ENCODE peak calls at places on chromosomes 4 and X, in seven cellular contexts. A, F, X, Z, Y, H and T are unnamed samples.
A peak's percentile ranks its signal among the peaks of the same experiment; 100 is the strongest.

GRCh38 chrX:107718156-107718621 is 57.4 kb downstream of the TSC22D3 start:
- DNase-seq in A (peak; percentile 82), F (peak; percentile 94), X (peak; percentile 66), Z (peak; percentile 71), Y (peak; percentile 94), H (peak; percentile 87), T (no peak)

GRCh38 chrX:68684291-68684918 is 36.9 kb downstream of the STARD8 start:
- DNase-seq in A (no peak), F (peak; percentile 51), X (peak; percentile 67), Z (no peak), Y (peak; percentile 77), H (no peak), T (no peak)

GRCh38 chr4:13917010-13917409 is 289.5 kb upstream of the BOD1L1 start:
- DNase-seq in A (no peak), F (no peak), X (no peak), Z (no peak), Y (no peak), H (no peak), T (no peak)

GRCh38 chr4:74942251-74942917 is 9.5 kb downstream of the PARM1 start:
- DNase-seq in A (no peak), F (no peak), X (no peak), Z (no peak), Y (no peak), H (no peak), T (no peak)

GRCh38 chrX:154369453-154370299 is 4.8 kb downstream of the FLNA start:
- DNase-seq in A (peak; percentile 89), F (peak; percentile 91), X (peak; percentile 83), Z (peak; percentile 63), Y (peak; percentile 96), H (peak; percentile 86), T (no peak)

GRCh38 chr4:22514431-22514830 is 1.4 kb downstream of the ADGRA3 start:
- DNase-seq in A (no peak), F (no peak), X (no peak), Z (no peak), Y (no peak), H (no peak), T (no peak)

GRCh38 chrX:69097451-69098236 is 67.6 kb downstream of the PJA1 start:
- DNase-seq in A (no peak), F (no peak), X (no peak), Z (no peak), Y (no peak), H (no peak), T (no peak)

GRCh38 chr4:30718021-30718888 is 1.9 kb upstream of the PCDH7 start:
- DNase-seq in A (peak; percentile 76), F (peak; percentile 57), X (no peak), Z (no peak), Y (peak; percentile 83), H (no peak), T (peak; percentile 93)

GRCh38 chr4:28479666-28480065 is 1619.0 kb downstream of the STIM2 start:
- DNase-seq in A (no peak), F (no peak), X (no peak), Z (no peak), Y (no peak), H (no peak), T (no peak)

GRCh38 chr4:48375651-48376291 is 34.4 kb downstream of the SLAIN2 start:
- DNase-seq in A (no peak), F (no peak), X (no peak), Z (peak; percentile 1), Y (no peak), H (no peak), T (no peak)

GRCh38 chr4:147754037-147754445 is 22.2 kb downstream of the ARHGAP10 start:
- DNase-seq in A (peak; percentile 25), F (no peak), X (no peak), Z (no peak), Y (no peak), H (no peak), T (no peak)

GRCh38 chrX:130771230-130771629 is 131.8 kb downstream of the ENOX2 start:
- DNase-seq in A (no peak), F (no peak), X (no peak), Z (no peak), Y (no peak), H (no peak), T (no peak)

GRCh38 chrX:105645667-105646354 is 176.5 kb upstream of the NRK start:
- DNase-seq in A (no peak), F (no peak), X (no peak), Z (no peak), Y (no peak), H (no peak), T (no peak)

GRCh38 chrX:13688772-13689518 is at the start of gene RAB9A:
- DNase-seq in A (peak; percentile 86), F (peak; percentile 87), X (peak; percentile 86), Z (peak; percentile 38), Y (peak; percentile 92), H (peak; percentile 84), T (peak; percentile 92)

GRCh38 chrX:8870411-8870810 is 69.2 kb upstream of the FAM9A start:
- DNase-seq in A (no peak), F (no peak), X (no peak), Z (no peak), Y (no peak), H (no peak), T (no peak)

GRCh38 chr4:119480331-119480730 is 148.3 kb downstream of the PDE5A start:
- DNase-seq in A (no peak), F (no peak), X (no peak), Z (no peak), Y (no peak), H (no peak), T (no peak)

GRCh38 chrX:111164728-111165127 is 68.7 kb downstream of the PAK3 start:
- DNase-seq in A (peak; percentile 34), F (no peak), X (no peak), Z (no peak), Y (no peak), H (no peak), T (no peak)

GRCh38 chrX:71999535-71999934 is 88.9 kb downstream of the NHSL2 start:
- DNase-seq in A (no peak), F (no peak), X (no peak), Z (no peak), Y (no peak), H (no peak), T (no peak)

GRCh38 chr4:656651-657337 is 17.3 kb downstream of the ATP5ME start:
- DNase-seq in A (peak; percentile 2), F (no peak), X (peak; percentile 44), Z (no peak), Y (no peak), H (no peak), T (peak; percentile 83)

GRCh38 chr4:62804075-62804474 is 1603.9 kb downstream of the ADGRL3 start:
- DNase-seq in A (no peak), F (no peak), X (no peak), Z (no peak), Y (no peak), H (no peak), T (no peak)

GRCh38 chrX:111671668-111672067 is 9.3 kb upstream of the ALG13 start:
- DNase-seq in A (no peak), F (no peak), X (no peak), Z (no peak), Y (no peak), H (no peak), T (no peak)

GRCh38 chrX:100645106-100645505 is 1.1 kb downstream of the SRPX2 start:
- DNase-seq in A (no peak), F (no peak), X (no peak), Z (no peak), Y (no peak), H (no peak), T (no peak)

GRCh38 chr4:122458625-122459024 is 2.1 kb upstream of the IL2 start:
- DNase-seq in A (no peak), F (no peak), X (no peak), Z (no peak), Y (no peak), H (no peak), T (no peak)

GRCh38 chr4:40923326-40924095 is 173.8 kb downstream of the NSUN7 start:
- DNase-seq in A (no peak), F (no peak), X (no peak), Z (no peak), Y (no peak), H (no peak), T (no peak)
- TF ChIP-seq CTCF in A (no peak), F (no peak), X (no peak), Z (no peak), Y (no peak), H (no peak), T (no peak)

DNA sequence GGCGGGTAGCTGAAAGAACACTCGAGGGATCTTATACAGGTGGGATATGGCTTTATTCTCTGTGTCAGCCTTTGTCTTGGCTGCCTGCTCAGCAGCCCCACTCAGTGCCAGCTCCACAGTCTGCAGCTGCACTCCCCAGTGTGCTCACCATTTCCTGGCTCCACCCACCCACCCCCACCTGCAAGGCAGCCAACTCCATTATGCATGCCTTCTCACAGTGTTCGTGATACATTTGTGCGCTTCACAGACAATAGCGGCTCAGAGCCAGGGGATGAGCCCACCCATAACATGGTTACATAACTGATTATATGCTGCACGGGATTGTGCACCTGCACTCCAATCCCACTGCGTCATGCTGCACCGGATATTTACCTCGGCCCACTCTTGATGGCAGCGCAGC is 8.8 kb upstream of the TMEM128 start:
- DNase-seq in A (no peak), F (peak; percentile 24), X (no peak), Z (no peak), Y (no peak), H (no peak), T (no peak)
- TF ChIP-seq CTCF in A (no peak), F (no peak), X (no peak), Z (no peak), Y (no peak), H (no peak), T (no peak)

GRCh38 chrX:99301990-99302389 is 1108.1 kb downstream of the PCDH19 start:
- DNase-seq in A (peak; percentile 71), F (no peak), X (no peak), Z (no peak), Y (no peak), H (no peak), T (no peak)
- TF ChIP-seq CTCF in A (peak; percentile 70), F (no peak), X (no peak), Z (no peak), Y (no peak), H (no peak), T (peak; percentile 70)

GRCh38 chrX:48575642-48576041 is 1.4 kb downstream of the RBM3 start:
- DNase-seq in A (no peak), F (no peak), X (no peak), Z (no peak), Y (no peak), H (no peak), T (no peak)

GRCh38 chrX:48578661-48579128 is 4.4 kb downstream of the RBM3 start:
- DNase-seq in A (no peak), F (no peak), X (no peak), Z (no peak), Y (no peak), H (no peak), T (no peak)

GRCh38 chrX:48573690-48574269 is 504 bp upstream of the RBM3 start:
- DNase-seq in A (no peak), F (peak; percentile 48), X (peak; percentile 46), Z (no peak), Y (peak; percentile 75), H (peak; percentile 28), T (no peak)

GRCh38 chrX:48574270-48575266 is at the start of gene RBM3:
- DNase-seq in A (peak; percentile 91), F (peak; percentile 93), X (peak; percentile 94), Z (peak; percentile 77), Y (peak; percentile 97), H (peak; percentile 93), T (peak; percentile 97)

DNA sequence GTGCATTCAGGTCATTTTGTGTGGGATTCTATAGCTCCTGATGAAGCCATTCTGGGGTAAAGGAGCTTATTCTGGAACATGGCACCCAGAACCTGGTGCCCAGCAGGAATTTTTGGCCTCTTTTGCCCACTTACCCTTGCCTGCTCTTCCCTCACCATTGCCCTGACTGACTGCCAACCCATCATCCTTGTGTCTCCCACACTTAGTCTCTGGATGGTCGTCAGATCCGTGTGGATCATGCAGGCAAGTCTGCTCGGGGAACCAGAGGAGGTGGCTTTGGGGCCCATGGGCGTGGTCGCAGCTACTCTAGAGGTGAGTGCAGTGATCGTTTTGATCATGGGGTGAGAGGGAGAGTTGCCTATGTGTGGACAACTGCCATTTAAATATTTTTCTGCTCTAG is 1.8 kb downstream of the RBM3 start:
- DNase-seq in A (no peak), F (no peak), X (no peak), Z (no peak), Y (no peak), H (no peak), T (no peak)
- TF ChIP-seq CTCF in A (no peak), F (no peak), X (no peak), Z (no peak), Y (no peak), H (no peak), T (no peak)